ENCODE peak calls at places on chromosomes 6 and 20, in six cellular contexts. V, J, Q, E, Y and N are unnamed samples. For H3K4me1 and H3K9me3, the result is how much of the 10 kb centered on the place peaks cover.

GRCh38 chr6:151191477-151191995 is 48.2 kb upstream of the AKAP12 start:
- DNase-seq in Y (no peak), Q (no peak), V (no peak), E (no peak), J (no peak), N (no peak)

GRCh38 chr6:31718294-31718693 is 3.1 kb downstream of the LY6G6D start:
- DNase-seq in J (peak), E (no peak), Y (no peak), V (no peak), Q (peak), N (no peak)

GRCh38 chr6:131173680-131174079 is 38.4 kb downstream of the AKAP7 start:
- DNase-seq in E (no peak), Q (no peak), V (no peak), Y (no peak), J (no peak), N (peak)

GRCh38 chr20:36499723-36500501 is 41.4 kb upstream of the MYL9 start:
- DNase-seq in V (no peak), Y (no peak), J (no peak), E (no peak), Q (no peak), N (no peak)

GRCh38 chr6:136344420-136344819 is 54.8 kb upstream of the BCLAF1 start:
- DNase-seq in Q (peak), J (no peak), Y (no peak), E (no peak), V (no peak), N (no peak)

GRCh38 chr6:166167258-166167731 is 356 bp downstream of the TBXT start:
- DNase-seq in Q (no peak), E (no peak), V (no peak), Y (no peak), J (no peak), N (no peak)

GRCh38 chr6:150566486-150566885 is 33.2 kb upstream of the PLEKHG1 start:
- DNase-seq in Q (peak), V (no peak), Y (no peak), J (no peak), E (no peak), N (no peak)

GRCh38 chr6:97361286-97361685 is 78.3 kb upstream of the MMS22L start:
- DNase-seq in E (no peak), Q (peak), V (no peak), J (no peak), Y (no peak), N (peak)

GRCh38 chr6:38307730-38308129 is 332.0 kb downstream of the BTBD9 start:
- DNase-seq in Q (no peak), Y (no peak), V (no peak), E (no peak), J (no peak), N (no peak)

GRCh38 chr6:122803056-122803695 is 14.1 kb downstream of the SMPDL3A start:
- DNase-seq in Y (no peak), Q (no peak), E (no peak), V (no peak), J (no peak), N (no peak)

GRCh38 chr20:36101201-36101600 is 53.3 kb upstream of the EPB41L1 start:
- DNase-seq in E (no peak), J (peak), Q (no peak), V (peak), Y (no peak), N (no peak)

GRCh38 chr20:3812975-3813599 is 7.3 kb upstream of the AP5S1 start:
- DNase-seq in J (no peak), Y (no peak), E (no peak), V (no peak), Q (no peak), N (no peak)

GRCh38 chr6:152734630-152735029 is 16.0 kb upstream of the VIP start:
- DNase-seq in V (no peak), E (no peak), Q (no peak), J (no peak), Y (no peak), N (no peak)

GRCh38 chr6:26025894-26026832 is 61.1 kb upstream of the HFE start:
- DNase-seq in Q (peak), E (peak), J (peak), V (peak), Y (peak), N (peak)

GRCh38 chr6:3534599-3534998 is 77.7 kb upstream of the SLC22A23 start:
- DNase-seq in J (no peak), V (no peak), E (no peak), Y (no peak), Q (peak), N (no peak)

GRCh38 chr6:83215131-83216047 is 22.2 kb downstream of the RWDD2A start:
- DNase-seq in E (peak), Y (peak), Q (peak), J (peak), V (no peak), N (peak)

GRCh38 chr20:10958279-10958678 is 284.5 kb upstream of the JAG1 start:
- DNase-seq in J (no peak), E (no peak), Y (no peak), V (no peak), Q (no peak), N (no peak)

GRCh38 chr6:30646450-30647038 is 389 bp upstream of the C6orf136 start:
- DNase-seq in V (peak), E (no peak), J (peak), Q (no peak), Y (no peak), N (no peak)

GRCh38 chr6:28497893-28498292 is 17.7 kb downstream of the GPX6 start:
- DNase-seq in E (no peak), Q (no peak), J (no peak), Y (no peak), V (no peak), N (no peak)

GRCh38 chr20:35541783-35542662 is at the start of gene ERGIC3:
- DNase-seq in E (peak), V (peak), Y (peak), Q (peak), J (peak), N (peak)

GRCh38 chr6:114049367-114049966 is 78.5 kb upstream of the HDAC2 start:
- DNase-seq in Y (no peak), J (peak), V (no peak), Q (no peak), E (no peak), N (no peak)

GRCh38 chr6:109076421-109076820 is 18.2 kb downstream of the SESN1 start:
- DNase-seq in Y (no peak), J (no peak), Q (no peak), E (no peak), V (no peak), N (no peak)

GRCh38 chr20:19784511-19785172 is 26.6 kb downstream of the RIN2 start:
- DNase-seq in V (no peak), Y (peak), E (no peak), J (peak), Q (peak), N (peak)

GRCh38 chr6:155493694-155494143 is 38.1 kb upstream of the NOX3 start:
- DNase-seq in E (no peak), Y (peak), J (peak), Q (peak), V (no peak), N (peak)

GRCh38 chr20:62129731-62130531 is 7.7 kb downstream of the LSM14B start:
- DNase-seq in J (no peak), V (no peak), Y (no peak), E (no peak), Q (no peak), N (no peak)

GRCh38 chr6:87473419-87473903 is 687 bp downstream of the SLC35A1 start:
- DNase-seq in V (no peak), Q (peak), E (no peak), J (peak), Y (peak), N (no peak)

GRCh38 chr6:32622545-32623401 is 14.4 kb upstream of the HLA-DQA1 start:
- DNase-seq in E (peak), Y (no peak), J (no peak), Q (peak), V (no peak), N (no peak)

GRCh38 chr20:57473246-57474042 is 51.5 kb downstream of the CTCFL start:
- DNase-seq in J (no peak), V (peak), Y (no peak), E (no peak), Q (no peak), N (peak)

GRCh38 chr20:50368813-50369224 is 141.4 kb upstream of the PTPN1 start:
- DNase-seq in Y (no peak), Q (no peak), V (no peak), E (no peak), J (no peak), N (no peak)

GRCh38 chr6:21050930-21051329 is 516.7 kb downstream of the CDKAL1 start:
- DNase-seq in V (no peak), Q (no peak), E (no peak), J (no peak), Y (no peak), N (no peak)

GRCh38 chr20:33518071-33518470 is 28.2 kb downstream of the CBFA2T2 start:
- DNase-seq in Q (peak), E (no peak), Y (no peak), J (no peak), V (no peak), N (peak)

GRCh38 chr6:98054453-98054852 is 771.4 kb upstream of the MMS22L start:
- DNase-seq in Q (peak), V (no peak), E (no peak), J (no peak), Y (no peak), N (no peak)

GRCh38 chr6:79946773-79947190 is 571 bp downstream of the ELOVL4 start:
- DNase-seq in Y (peak), E (no peak), J (no peak), V (no peak), Q (peak), N (peak)

GRCh38 chr20:47603260-47603659 is 101.6 kb downstream of the NCOA3 start:
- DNase-seq in Y (no peak), V (no peak), J (no peak), E (no peak), Q (no peak), N (no peak)
- H3K4me1 ChIP-seq in Y (half or more), V (under half), J (under half), E (under half), Q (under half), N (under half)

DNA sequence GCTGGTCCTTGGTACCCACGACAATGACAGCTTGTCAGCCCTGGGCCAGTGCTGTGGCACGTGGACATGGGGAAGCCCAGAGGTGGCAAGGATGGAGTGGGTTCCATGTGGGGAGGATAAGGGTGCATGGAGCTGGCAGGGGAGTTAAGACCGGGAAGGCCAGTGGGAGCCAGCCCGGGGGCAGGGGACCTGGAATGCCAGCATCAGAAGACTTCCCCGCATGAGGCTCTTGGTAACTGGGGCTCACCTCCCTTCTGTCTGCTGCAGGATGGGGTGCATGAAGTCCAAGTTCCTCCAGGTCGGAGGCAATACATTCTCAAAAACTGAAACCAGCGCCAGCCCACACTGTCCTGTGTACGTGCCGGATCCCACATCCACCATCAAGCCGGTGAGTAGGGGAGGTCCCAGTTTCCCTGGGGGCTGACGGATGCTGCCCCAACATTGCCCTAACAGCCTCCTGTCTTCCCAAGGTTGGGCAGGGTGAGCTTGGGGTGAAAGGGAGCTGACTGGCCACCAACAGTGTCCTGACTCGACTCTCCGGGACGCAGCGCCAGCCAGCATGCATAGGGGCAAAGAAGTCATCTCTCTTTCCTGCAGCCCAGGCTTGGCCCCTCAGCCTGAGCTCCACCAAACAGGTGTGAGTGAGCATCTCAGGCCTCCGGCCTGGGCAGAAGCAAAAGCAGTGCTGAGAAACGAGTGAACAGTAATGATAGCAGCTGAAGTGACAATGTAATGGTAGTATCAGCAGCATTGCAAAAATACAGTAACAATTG is 19.5 kb downstream of the HCK start:
- DNase-seq in E (no peak), V (no peak), Q (no peak), Y (no peak), J (no peak), N (peak)
- H3K4me3 ChIP-seq in E (no peak), V (no peak), Q (no peak), Y (no peak), J (no peak), N (no peak)

DNA sequence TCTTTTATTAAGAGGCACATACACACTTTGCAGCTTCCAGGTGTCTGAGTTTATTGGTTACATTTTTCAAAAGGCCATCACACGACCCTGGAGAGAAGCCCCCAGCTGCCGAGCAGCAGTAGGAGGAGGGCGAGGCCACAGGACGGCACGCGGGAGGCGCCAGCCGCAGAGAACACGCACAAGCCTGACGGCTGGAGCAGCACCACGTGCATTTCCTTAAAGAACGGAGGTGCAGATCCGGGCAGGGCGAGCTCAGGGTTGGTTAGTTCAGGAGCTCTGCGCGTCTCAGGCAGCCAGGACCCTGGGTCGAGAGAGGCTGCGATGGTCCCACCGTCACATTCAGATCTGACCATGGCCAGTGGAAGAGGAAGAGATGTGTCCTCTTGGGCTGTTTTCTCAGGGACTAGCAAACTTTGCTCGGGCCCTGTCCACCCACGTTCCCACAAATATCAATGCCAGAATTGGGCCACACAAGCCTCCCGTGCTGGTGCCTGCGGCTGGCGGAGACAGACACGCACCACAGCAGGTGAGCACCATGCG is 121.4 kb upstream of the AFDN start:
- DNase-seq in Q (no peak), E (peak), V (no peak), J (no peak), Y (no peak), N (no peak)
- H3K9me3 ChIP-seq in Q (under half), E (under half), V (under half), J (under half), Y (under half), N (under half)

GRCh38 chr6:35724471-35724870 is 12.4 kb upstream of the ARMC12 start:
- DNase-seq in Q (no peak), E (no peak), Y (no peak), V (no peak), J (no peak), N (no peak)
- H3K4me1 ChIP-seq in Q (under half), E (half or more), Y (half or more), V (half or more), J (under half), N (under half)

GRCh38 chr6:18153311-18153703 is 1.6 kb downstream of the TPMT start:
- DNase-seq in E (no peak), V (no peak), Q (no peak), Y (no peak), J (no peak), N (no peak)
- H3K4me3 ChIP-seq in E (no peak), V (no peak), Q (peak), Y (no peak), J (no peak), N (no peak)

GRCh38 chr20:56328861-56329260 is 29.9 kb upstream of the FAM210B start:
- DNase-seq in V (no peak), E (no peak), Q (peak), J (no peak), Y (no peak), N (peak)
- H3K9me3 ChIP-seq in V (under half), E (under half), Q (under half), J (under half), Y (under half), N (under half)

GRCh38 chr6:16683524-16684194 is 77.6 kb downstream of the ATXN1 start:
- DNase-seq in V (no peak), Q (peak), Y (no peak), E (no peak), J (no peak), N (no peak)
- H3K4me1 ChIP-seq in V (under half), Q (half or more), Y (half or more), E (under half), J (under half), N (under half)

DNA sequence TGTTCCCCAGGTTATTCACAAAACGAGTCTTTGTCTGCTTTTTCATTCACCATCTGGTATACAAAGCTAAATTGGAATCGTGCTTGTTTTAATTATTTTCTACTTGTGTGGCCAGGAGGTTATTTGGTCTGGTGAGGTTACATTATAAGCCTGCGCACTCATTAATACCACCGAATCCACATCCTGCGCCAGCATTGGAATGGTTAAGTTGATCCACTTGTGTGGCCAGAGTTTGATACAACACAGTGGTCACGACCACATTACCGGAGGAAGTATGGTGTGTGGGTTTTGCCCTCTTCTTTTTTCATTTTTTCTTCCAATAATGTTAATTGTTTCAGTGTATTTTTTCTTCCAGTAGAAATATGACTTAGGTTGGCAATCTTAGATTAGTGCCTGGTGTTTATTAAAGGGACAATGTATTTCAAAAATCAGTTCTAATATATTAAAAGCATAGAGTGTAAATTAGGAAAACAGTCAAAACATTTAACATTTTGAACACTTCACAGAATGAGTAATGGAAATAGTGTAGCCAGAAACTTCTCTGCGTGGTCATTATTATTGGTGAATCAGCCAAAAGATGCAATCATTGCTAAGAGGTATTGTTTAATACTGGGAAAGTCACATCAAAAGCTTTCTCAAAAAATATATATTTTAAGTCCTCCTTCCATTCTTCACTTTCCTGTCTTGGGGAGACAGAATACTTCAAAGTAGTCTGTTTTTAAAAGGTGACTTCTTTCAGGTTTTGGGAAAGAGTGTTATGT is 84.5 kb downstream of the JARID2 start:
- DNase-seq in J (no peak), E (no peak), Q (peak), Y (no peak), V (no peak), N (no peak)
- H3K4me3 ChIP-seq in J (no peak), E (no peak), Q (no peak), Y (no peak), V (no peak), N (no peak)